ENCODE peak calls at places on chromosomes 4 and X, in five cellular contexts. A, L, R, G and P are unnamed samples.

GRCh38 chr4:108030332-108030731 is 40.6 kb downstream of the HADH start:
- DNase-seq in G (no peak), A (peak; percentile 77), L (no peak), R (peak; percentile 54), P (peak; percentile 50)

GRCh38 chr4:185817403-185817818 is 5.4 kb upstream of the SORBS2 start:
- DNase-seq in G (peak; percentile 77), L (no peak), R (peak; percentile 95), A (no peak), P (no peak)

GRCh38 chr4:83217721-83218522 is 66.7 kb downstream of the COQ2 start:
- DNase-seq in A (no peak), G (no peak), R (peak; percentile 55), L (no peak), P (no peak)

GRCh38 chrX:17737707-17738001 is 361 bp downstream of the SCML1 start:
- DNase-seq in R (peak; percentile 1), G (no peak), L (no peak), A (no peak), P (no peak)

GRCh38 chr4:183659919-183660318 is 826 bp downstream of the TRAPPC11 start:
- DNase-seq in A (no peak), R (no peak), G (no peak), L (no peak), P (peak; percentile 23)

GRCh38 chr4:86926428-86927086 is 8.3 kb upstream of the AFF1 start:
- DNase-seq in R (no peak), L (no peak), A (no peak), G (no peak), P (no peak)

GRCh38 chr4:129581305-129581704 is 485.4 kb downstream of the C4orf33 start:
- DNase-seq in R (no peak), L (no peak), A (no peak), G (no peak), P (no peak)

GRCh38 chr4:176226736-176227135 is 31.4 kb upstream of the SPATA4 start:
- DNase-seq in R (no peak), G (no peak), A (no peak), L (no peak), P (no peak)

GRCh38 chr4:178881937-178882336 is 1439.7 kb upstream of the AGA start:
- DNase-seq in A (no peak), G (no peak), L (no peak), R (no peak), P (no peak)

GRCh38 chrX:17590892-17591740 is 146.2 kb upstream of the SCML1 start:
- DNase-seq in R (peak; percentile 54), A (peak; percentile 85), L (peak; percentile 49), G (peak; percentile 47), P (peak; percentile 65)

GRCh38 chrX:15050395-15050794 is 177.2 kb downstream of the MOSPD2 start:
- DNase-seq in R (no peak), G (no peak), A (no peak), L (no peak), P (no peak)

GRCh38 chrX:151722241-151722846 is 6.5 kb downstream of the FATE1 start:
- DNase-seq in L (peak; percentile 68), A (peak; percentile 34), R (peak; percentile 36), G (no peak), P (no peak)

GRCh38 chrX:104108955-104109354 is 3.4 kb upstream of the ZCCHC18 start:
- DNase-seq in R (no peak), G (no peak), L (no peak), A (no peak), P (no peak)

GRCh38 chrX:104117753-104118152 is 5.4 kb downstream of the ZCCHC18 start:
- DNase-seq in L (no peak), R (no peak), G (no peak), A (no peak), P (no peak)

GRCh38 chrX:104118765-104119164 is 6.4 kb downstream of the ZCCHC18 start:
- DNase-seq in G (no peak), A (no peak), L (no peak), R (no peak), P (no peak)

GRCh38 chrX:104112326-104112951 is at the start of gene ZCCHC18:
- DNase-seq in L (peak; percentile 68), R (peak; percentile 15), A (peak; percentile 67), G (no peak), P (peak; percentile 32)

DNA sequence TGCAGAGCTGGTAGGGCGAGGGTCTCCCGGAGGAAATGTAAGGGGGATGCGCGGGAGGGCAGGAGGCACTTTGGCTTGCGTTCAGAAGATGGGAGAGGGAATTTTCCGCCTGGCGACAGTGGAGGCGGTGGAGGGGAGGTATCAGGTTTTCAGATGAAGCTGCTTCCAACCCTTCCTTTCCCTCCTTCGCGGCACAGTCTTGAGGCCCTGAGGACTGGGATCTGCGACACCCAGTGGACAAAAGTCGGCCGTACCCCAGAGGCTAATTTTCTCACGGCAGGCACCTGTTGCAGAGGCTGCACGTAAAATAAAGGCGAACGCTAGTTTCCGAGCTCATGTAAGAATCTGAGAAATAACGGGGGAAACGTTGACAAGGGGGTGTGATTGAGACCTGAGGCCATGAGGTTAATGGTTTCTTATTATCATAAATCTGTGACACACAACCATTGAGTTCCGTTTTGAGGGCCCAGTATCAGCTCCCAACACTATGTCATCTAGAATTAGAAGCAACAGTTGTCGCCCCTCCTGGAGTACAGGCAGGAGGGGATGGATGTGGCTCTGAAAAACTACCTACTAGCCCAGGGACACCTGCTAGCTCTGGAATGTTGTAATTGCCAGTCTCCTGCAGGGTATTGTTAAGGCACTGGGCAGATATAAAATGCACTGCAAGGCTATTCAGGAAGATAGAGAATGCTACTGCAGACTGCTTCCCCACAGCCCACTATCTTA is 1.1 kb downstream of the ZCCHC18 start:
- DNase-seq in L (peak; percentile 49), G (peak; percentile 41), A (peak; percentile 55), R (peak; percentile 61), P (peak; percentile 69)
- TF ChIP-seq CTCF in L (peak; percentile 43), G (peak; percentile 11), A (peak; percentile 47), R (peak; percentile 21), P (peak; percentile 60)

GRCh38 chr4:150218447-150218846 is 140.2 kb downstream of the DCLK2 start:
- DNase-seq in R (no peak), G (no peak), L (no peak), A (no peak), P (no peak)
- H3K27ac ChIP-seq in R (no peak overlapping the region), G (no peak overlapping the region), L (no peak overlapping the region), A (no peak overlapping the region), P (no peak overlapping the region)

GRCh38 chrX:49187028-49187394 is 838 bp upstream of the PRICKLE3 start:
- DNase-seq in A (no peak), R (no peak), L (peak; percentile 48), G (no peak), P (no peak)
- H3K4me3 ChIP-seq in A (no peak overlapping the region), R (no peak overlapping the region), L (no peak overlapping the region), G (no peak overlapping the region), P (no peak overlapping the region)

DNA sequence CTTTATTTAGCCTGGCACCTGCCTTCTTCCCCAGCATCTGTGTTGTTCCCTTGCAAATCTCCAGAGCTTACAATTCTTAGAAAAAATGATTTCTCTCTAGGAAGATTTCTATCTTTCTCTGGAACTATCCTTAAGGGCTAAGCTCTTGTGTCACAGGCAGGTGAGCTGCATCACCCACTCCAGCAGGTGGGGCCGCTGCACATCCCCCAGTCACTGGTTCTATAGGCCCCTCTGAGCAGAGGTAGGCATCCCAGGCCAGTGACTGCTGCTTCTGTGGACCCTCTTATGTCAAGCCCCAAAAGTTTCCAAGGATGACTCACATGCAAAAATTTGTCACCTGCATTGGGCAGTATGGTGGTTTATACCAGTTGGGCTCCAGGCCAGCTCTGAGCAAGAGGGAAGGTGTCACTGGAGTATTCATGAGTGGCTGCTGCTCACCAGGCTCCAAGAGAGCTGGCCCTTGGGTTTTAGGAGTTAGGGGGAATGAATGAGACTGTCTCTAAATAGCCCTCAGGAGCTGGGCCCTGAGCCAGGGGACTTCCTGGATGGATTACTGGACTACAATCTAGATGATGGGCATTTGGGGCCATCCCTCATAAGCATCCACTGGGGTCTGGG is 208.1 kb upstream of the EOLA2 start:
- DNase-seq in G (peak; percentile 22), R (no peak), A (no peak), L (no peak), P (no peak)
- TF ChIP-seq CTCF in G (no peak), R (no peak), A (no peak), L (peak; percentile 52), P (no peak)

GRCh38 chrX:131752493-131753198 is 208.8 kb downstream of the OR13H1 start:
- DNase-seq in L (no peak), A (no peak), G (peak; percentile 86), R (no peak), P (peak; percentile 89)
- H3K27ac ChIP-seq in L (no peak overlapping the region), A (no peak overlapping the region), G (no peak overlapping the region), R (no peak overlapping the region), P (peak overlapping the region; percentile 75)